ENCODE peak calls at places on chromosomes 13 and 19, in four cellular contexts. S is IMR-90, P is esophagus muscularis mucosa, C is thyroid gland. F is an unnamed sample. For H3K27me3, the result is how much of the 10 kb centered on the place peaks cover.

GRCh38 chr13:65057986-65058385 is 2172.2 kb downstream of the PCDH9 start:
- DNase-seq in C (no peak), S (no peak), P (no peak), F (no peak)

GRCh38 chr19:24033962-24034342 is 53.0 kb upstream of the ZNF254 start:
- DNase-seq in P (peak), C (peak), S (peak), F (peak)

GRCh38 chr19:18931316-18932162 is 9.5 kb downstream of the HOMER3 start:
- DNase-seq in C (no peak), P (no peak), S (no peak), F (no peak)

GRCh38 chr13:79481685-79482052 is 714 bp downstream of the NDFIP2 start:
- DNase-seq in P (no peak), C (no peak), S (no peak), F (peak)

GRCh38 chr13:113846639-113847318 is 17.1 kb downstream of the GAS6 start:
- DNase-seq in P (no peak), S (no peak), C (peak), F (peak)

GRCh38 chr13:37617162-37617561 is 18.6 kb upstream of the POSTN start:
- DNase-seq in P (no peak), C (no peak), S (peak), F (no peak)

GRCh38 chr19:36638862-36639510 is 27.7 kb downstream of the ZNF461 start:
- DNase-seq in C (no peak), S (no peak), P (no peak), F (no peak)

GRCh38 chr19:56350416-56351045 is 35.9 kb upstream of the ZSCAN5A start:
- DNase-seq in S (peak), P (no peak), C (peak), F (no peak)

GRCh38 chr19:6753178-6754031 is 13.8 kb downstream of the SH2D3A start:
- DNase-seq in P (peak), S (peak), C (peak), F (no peak)

GRCh38 chr19:2362039-2362969 is 2.2 kb downstream of the TMPRSS9 start:
- DNase-seq in S (no peak), P (no peak), C (no peak), F (no peak)

GRCh38 chr19:45825263-45825605 is 10.1 kb upstream of the RSPH6A start:
- DNase-seq in P (no peak), S (no peak), C (no peak), F (no peak)

GRCh38 chr13:97566907-97567306 is 132.9 kb downstream of the RAP2A start:
- DNase-seq in P (no peak), S (no peak), C (no peak), F (no peak)

GRCh38 chr13:20264271-20265018 is 32.3 kb upstream of the GJB6 start:
- DNase-seq in P (peak), C (no peak), S (no peak), F (no peak)

GRCh38 chr13:25690582-25690981 is 318.8 kb downstream of the ATP8A2 start:
- DNase-seq in P (no peak), C (no peak), S (no peak), F (no peak)

GRCh38 chr19:3225677-3226093 is 1.2 kb downstream of the CELF5 start:
- DNase-seq in C (no peak), P (no peak), S (no peak), F (no peak)

GRCh38 chr13:67421475-67421874 is 191.3 kb upstream of the PCDH9 start:
- DNase-seq in S (no peak), P (no peak), C (no peak), F (no peak)

GRCh38 chr19:17807731-17808316 is 12.9 kb downstream of the B3GNT3 start:
- DNase-seq in P (no peak), C (no peak), S (no peak), F (no peak)

GRCh38 chr13:45142440-45143345 is 22.4 kb downstream of the GTF2F2 start:
- DNase-seq in S (peak), P (no peak), C (no peak), F (no peak)

GRCh38 chr13:32902898-32903297 is 113.3 kb upstream of the KL start:
- DNase-seq in C (peak), S (peak), P (no peak), F (no peak)

GRCh38 chr19:48372904-48373303 is 8.7 kb downstream of the SYNGR4 start:
- DNase-seq in P (no peak), S (no peak), C (peak), F (no peak)

GRCh38 chr13:99043700-99044300 is 65.9 kb upstream of the DOCK9 start:
- DNase-seq in P (no peak), S (no peak), C (no peak), F (no peak)

GRCh38 chr13:75993246-75993645 is 357.1 kb downstream of the LMO7 start:
- DNase-seq in S (no peak), C (no peak), P (no peak), F (no peak)

GRCh38 chr13:70668983-70669382 is 560.7 kb upstream of the KLHL1 start:
- DNase-seq in C (no peak), S (no peak), P (no peak), F (no peak)

GRCh38 chr13:44435142-44435982 is 61.7 kb downstream of the SERP2 start:
- DNase-seq in C (peak), P (peak), S (peak), F (peak)

GRCh38 chr19:39407644-39408391 is 1.2 kb downstream of the ZFP36 start:
- DNase-seq in C (peak), P (no peak), S (no peak), F (peak)

GRCh38 chr13:28628250-28628649 is 30.7 kb upstream of the POMP start:
- DNase-seq in C (no peak), P (no peak), S (no peak), F (no peak)

GRCh38 chr19:45470147-45471081 is 2.6 kb downstream of the FOSB start:
- DNase-seq in C (peak), P (no peak), S (peak), F (no peak)

GRCh38 chr13:73228546-73228945 is 169.7 kb downstream of the KLF5 start:
- DNase-seq in C (no peak), P (no peak), S (peak), F (no peak)

GRCh38 chr19:33453207-33453736 is 68.3 kb downstream of the PEPD start:
- DNase-seq in S (no peak), C (no peak), P (no peak), F (no peak)

GRCh38 chr19:53467138-53467502 is 413 bp upstream of the ZNF813 start:
- DNase-seq in S (no peak), C (no peak), P (no peak), F (no peak)

GRCh38 chr19:53471916-53472315 is 4.4 kb downstream of the ZNF813 start:
- DNase-seq in C (no peak), S (no peak), P (no peak), F (no peak)

GRCh38 chr19:53463263-53463662 is 4.3 kb upstream of the ZNF813 start:
- DNase-seq in C (peak), S (peak), P (no peak), F (peak)

GRCh38 chr19:53466726-53467125 is 807 bp upstream of the ZNF813 start:
- DNase-seq in S (no peak), C (no peak), P (no peak), F (no peak)

GRCh38 chr19:53467503-53468262 is at the start of gene ZNF813:
- DNase-seq in P (peak), C (peak), S (peak), F (peak)
- TF ChIP-seq POLR2A in P (peak), C (peak), S (peak), F (no peak)

DNA sequence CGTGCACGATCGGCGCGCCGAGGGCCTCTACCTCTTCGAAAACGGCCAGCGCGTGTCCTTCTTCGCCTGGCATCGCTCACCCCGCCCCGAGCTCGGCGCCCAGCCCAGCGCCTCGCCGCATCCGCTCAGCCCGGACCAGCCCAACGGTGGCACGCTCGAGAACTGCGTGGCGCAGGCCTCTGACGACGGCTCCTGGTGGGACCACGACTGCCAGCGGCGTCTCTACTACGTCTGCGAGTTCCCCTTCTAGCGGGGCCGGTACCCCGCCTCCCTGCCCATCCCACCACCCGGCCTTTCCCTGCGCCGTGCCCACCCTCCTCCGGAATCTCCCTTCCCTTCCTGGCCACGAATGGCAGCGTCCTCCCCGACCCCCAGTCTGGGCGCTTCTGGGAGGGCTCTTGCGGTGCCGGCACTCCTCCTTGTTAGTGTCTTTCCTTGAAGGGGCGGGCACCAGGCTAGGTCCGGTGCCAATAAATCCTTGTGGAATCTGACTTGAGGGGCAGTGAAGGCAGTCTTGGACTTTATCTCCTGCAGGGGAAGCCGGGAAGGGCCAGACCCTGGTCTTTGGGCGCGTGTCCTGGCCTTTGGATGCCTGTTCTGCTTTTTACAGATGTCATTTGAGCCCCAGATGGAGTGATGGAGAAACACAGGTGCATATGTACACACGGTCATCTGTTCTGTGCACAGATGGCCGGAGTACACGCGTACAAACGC is 2.2 kb downstream of the CLEC11A start:
- DNase-seq in C (no peak), P (no peak), S (no peak), F (no peak)
- H3K27me3 ChIP-seq in C (under half), P (under half), S (under half), F (under half)

GRCh38 chr19:663682-664117 is 686 bp upstream of the RNF126 start:
- DNase-seq in C (no peak), P (no peak), S (no peak), F (no peak)

GRCh38 chr19:662962-663681 is at the start of gene RNF126:
- DNase-seq in C (peak), S (peak), P (peak), F (peak)

GRCh38 chr19:661427-662196 is 1.4 kb downstream of the RNF126 start:
- DNase-seq in C (no peak), P (no peak), S (no peak), F (no peak)

GRCh38 chr19:660793-661426 is 2.1 kb downstream of the RNF126 start:
- DNase-seq in C (no peak), P (no peak), S (no peak), F (no peak)

GRCh38 chr19:662207-662961 is 630 bp downstream of the RNF126 start:
- DNase-seq in C (peak), S (peak), P (no peak), F (no peak)
- H3K27ac ChIP-seq in C (peak), S (peak), P (peak), F (peak)

GRCh38 chr13:31846182-31846938 is 107.0 kb downstream of the RXFP2 start:
- DNase-seq in P (peak), C (peak), S (peak), F (peak)
- TF ChIP-seq POLR2A in P (no peak), C (peak), S (no peak), F (no peak)